ENCODE peak calls at places on chromosomes 3 and 15, in nine cellular contexts. A, V, Z, M, C, F, T, K and Y are unnamed samples.

GRCh38 chr15:91224750-91225380 is 124.8 kb downstream of the SV2B start:
- DNase-seq in V (peak), F (peak), T (no peak), Z (no peak), A (no peak), C (peak), M (peak), K (peak), Y (no peak)

GRCh38 chr3:197542741-197543454 is 12.9 kb downstream of the BDH1 start:
- DNase-seq in Z (no peak), F (no peak), V (no peak), K (no peak), C (no peak), A (peak), T (no peak), M (no peak), Y (no peak)

GRCh38 chr3:151320131-151320530 is 3.5 kb upstream of the GPR87 start:
- DNase-seq in M (no peak), C (peak), A (no peak), Z (no peak), K (no peak), V (no peak), T (no peak), F (no peak), Y (no peak)

GRCh38 chr3:28836199-28836598 is 444.7 kb upstream of the RBMS3 start:
- DNase-seq in F (no peak), C (no peak), Z (peak), T (no peak), V (no peak), M (no peak), K (no peak), A (no peak), Y (peak)

GRCh38 chr15:29143909-29144308 is 125.7 kb downstream of the NSMCE3 start:
- DNase-seq in K (peak), F (no peak), T (no peak), M (no peak), Z (peak), V (no peak), C (peak), A (no peak), Y (peak)

GRCh38 chr15:67068724-67069400 is 3.5 kb downstream of the SMAD3 start:
- DNase-seq in F (no peak), V (no peak), M (no peak), A (no peak), Z (no peak), C (peak), T (no peak), K (peak), Y (no peak)

GRCh38 chr3:158672293-158673176 is at the start of gene LXN:
- DNase-seq in V (peak), C (peak), T (peak), F (peak), Z (peak), M (peak), K (peak), A (peak), Y (peak)

GRCh38 chr15:50077655-50078054 is 41.4 kb downstream of the ATP8B4 start:
- DNase-seq in C (no peak), V (no peak), Z (no peak), F (no peak), A (no peak), M (no peak), K (no peak), T (no peak), Y (no peak)

GRCh38 chr3:175149675-175150074 is 290.5 kb downstream of the NAALADL2 start:
- DNase-seq in C (no peak), K (no peak), Z (no peak), M (peak), F (peak), V (peak), T (peak), A (no peak), Y (peak)

GRCh38 chr3:90241481-90241880 is 1134.1 kb downstream of the EPHA3 start:
- DNase-seq in C (no peak), F (no peak), V (no peak), M (no peak), Z (peak), T (no peak), A (no peak), K (no peak), Y (no peak)

GRCh38 chr15:77013786-77014136 is 18.8 kb downstream of the PSTPIP1 start:
- DNase-seq in A (no peak), V (no peak), F (no peak), K (no peak), Z (no peak), M (peak), C (no peak), T (no peak), Y (no peak)

GRCh38 chr15:79373068-79373467 is 59.1 kb upstream of the MINAR1 start:
- DNase-seq in T (no peak), M (no peak), A (no peak), F (no peak), Z (no peak), C (no peak), V (no peak), K (peak), Y (no peak)

GRCh38 chr3:8563597-8563996 is 62.0 kb downstream of the LMCD1 start:
- DNase-seq in V (no peak), Z (no peak), C (no peak), A (no peak), K (no peak), M (no peak), F (no peak), T (no peak), Y (no peak)

GRCh38 chr15:59933607-59934006 is 70.5 kb upstream of the FOXB1 start:
- DNase-seq in K (no peak), Z (no peak), C (no peak), T (no peak), M (peak), V (no peak), A (no peak), F (no peak), Y (no peak)

GRCh38 chr15:42071717-42072116 is 22.6 kb downstream of the PLA2G4D start:
- DNase-seq in V (no peak), K (no peak), M (no peak), T (no peak), C (no peak), F (no peak), A (no peak), Z (no peak), Y (no peak)

GRCh38 chr3:117885046-117885445 is 1149.6 kb downstream of the IGSF11 start:
- DNase-seq in A (no peak), K (peak), F (no peak), C (peak), M (no peak), Z (no peak), V (no peak), T (no peak), Y (no peak)

GRCh38 chr15:70907784-70908471 is 15.3 kb downstream of the LRRC49 start:
- DNase-seq in T (no peak), V (no peak), F (no peak), M (no peak), C (no peak), Z (no peak), K (no peak), A (no peak), Y (no peak)

GRCh38 chr15:56600380-56600779 is 132.9 kb downstream of the ZNF280D start:
- DNase-seq in F (no peak), M (no peak), A (no peak), K (no peak), C (no peak), V (no peak), Z (no peak), T (no peak), Y (no peak)

GRCh38 chr3:124592658-124593441 is 137.4 kb upstream of the UMPS start:
- DNase-seq in T (peak), M (peak), K (no peak), Z (no peak), A (no peak), C (no peak), V (peak), F (no peak), Y (peak)

GRCh38 chr3:127851899-127852298 is 29.6 kb upstream of the MGLL start:
- DNase-seq in C (no peak), F (no peak), Z (no peak), A (no peak), V (no peak), T (no peak), M (no peak), K (no peak), Y (no peak)

GRCh38 chr3:15051531-15051930 is 13.6 kb downstream of the MRPS25 start:
- DNase-seq in C (peak), M (peak), T (no peak), K (peak), Z (peak), V (peak), F (peak), A (no peak), Y (no peak)

GRCh38 chr3:128484404-128485282 is 8.4 kb downstream of the GATA2 start:
- DNase-seq in V (no peak), C (no peak), M (no peak), Z (no peak), A (no peak), T (no peak), F (peak), K (no peak), Y (no peak)

GRCh38 chr15:47607750-47608149 is 109.6 kb upstream of the SEMA6D start:
- DNase-seq in K (peak), Z (no peak), V (peak), F (peak), T (no peak), M (no peak), A (no peak), C (peak), Y (no peak)

GRCh38 chr3:153144779-153145178 is 17.2 kb upstream of the RAP2B start:
- DNase-seq in K (peak), Z (peak), A (no peak), C (peak), M (peak), T (no peak), V (no peak), F (no peak), Y (peak)

GRCh38 chr3:195906865-195907729 is 1.3 kb downstream of the TNK2 start:
- DNase-seq in V (peak), A (peak), T (peak), Z (no peak), M (no peak), C (no peak), K (no peak), F (peak), Y (no peak)

GRCh38 chr3:157920804-157921203 is 185.4 kb downstream of the SHOX2 start:
- DNase-seq in A (no peak), V (no peak), C (no peak), K (no peak), Z (no peak), F (no peak), M (no peak), T (no peak), Y (no peak)

GRCh38 chr15:101277943-101278564 is 769 bp upstream of the SELENOS start:
- DNase-seq in Z (no peak), F (no peak), C (no peak), A (no peak), K (no peak), V (peak), T (no peak), M (no peak), Y (no peak)

GRCh38 chr3:194955979-194956696 is 270.5 kb downstream of the FAM43A start:
- DNase-seq in V (no peak), T (no peak), A (peak), C (no peak), F (no peak), M (no peak), K (no peak), Z (no peak), Y (no peak)

GRCh38 chr3:124424396-124424795 is 305.9 kb upstream of the UMPS start:
- DNase-seq in K (no peak), Z (no peak), V (no peak), M (no peak), T (no peak), C (no peak), A (no peak), F (no peak), Y (no peak)

GRCh38 chr15:31399544-31400171 is 73.0 kb downstream of the KLF13 start:
- DNase-seq in A (peak), C (no peak), V (peak), M (no peak), T (no peak), F (no peak), K (peak), Z (no peak), Y (no peak)

GRCh38 chr3:196323016-196323415 is 5.0 kb upstream of the DYNLT2B start:
- DNase-seq in K (no peak), T (no peak), V (no peak), A (no peak), M (no peak), C (no peak), Z (no peak), F (no peak), Y (no peak)

GRCh38 chr3:126939347-126939735 is 43.6 kb upstream of the PLXNA1 start:
- DNase-seq in A (no peak), K (peak), V (no peak), T (no peak), M (no peak), C (no peak), F (peak), Z (no peak), Y (no peak)

GRCh38 chr3:14230729-14231128 is 52.1 kb downstream of the LSM3 start:
- DNase-seq in C (no peak), F (no peak), K (no peak), V (peak), Z (no peak), A (no peak), M (no peak), T (no peak), Y (no peak)

GRCh38 chr3:173617490-173617889 is 219.9 kb downstream of the NLGN1 start:
- DNase-seq in Z (no peak), F (peak), K (no peak), A (peak), V (no peak), T (no peak), M (no peak), C (no peak), Y (no peak)

GRCh38 chr3:59256233-59256632 is 206.4 kb upstream of the CFAP20DC start:
- DNase-seq in M (no peak), C (no peak), Z (no peak), K (no peak), V (no peak), T (no peak), F (no peak), A (no peak), Y (no peak)

GRCh38 chr15:92693922-92694331 is 38.4 kb upstream of the FAM174B start:
- DNase-seq in F (peak), T (no peak), K (no peak), M (no peak), Z (no peak), C (peak), V (no peak), A (no peak), Y (no peak)

GRCh38 chr15:99368743-99369142 is 117.5 kb downstream of the LRRC28 start:
- DNase-seq in C (no peak), M (no peak), Z (no peak), F (no peak), T (no peak), V (no peak), K (no peak), A (no peak), Y (no peak)

GRCh38 chr15:99369250-99369649 is 118.0 kb downstream of the LRRC28 start:
- DNase-seq in T (no peak), C (no peak), Z (no peak), M (no peak), V (no peak), F (no peak), A (no peak), K (no peak), Y (no peak)

GRCh38 chr15:99366013-99366412 is 114.7 kb downstream of the LRRC28 start:
- DNase-seq in T (no peak), M (no peak), K (no peak), C (no peak), V (no peak), Z (no peak), A (no peak), F (no peak), Y (no peak)

GRCh38 chr15:99361541-99362185 is 110.4 kb downstream of the LRRC28 start:
- DNase-seq in M (peak), K (peak), C (peak), F (no peak), T (no peak), Z (peak), V (no peak), A (no peak), Y (no peak)

GRCh38 chr15:99365232-99365631 is 114.0 kb downstream of the LRRC28 start:
- DNase-seq in V (no peak), T (no peak), K (no peak), M (no peak), Z (no peak), F (no peak), A (no peak), C (no peak), Y (no peak)
- TF ChIP-seq CTCF in V (no peak), T (no peak), K (no peak), M (no peak), Z (no peak), F (no peak), A (no peak), C (no peak), Y (no peak)

GRCh38 chr3:64176461-64176996 is 48.7 kb downstream of the PRICKLE2 start:
- DNase-seq in C (no peak), Z (peak), V (no peak), M (peak), F (no peak), T (no peak), K (peak), A (no peak), Y (peak)

GRCh38 chr3:64174328-64174727 is 50.9 kb downstream of the PRICKLE2 start:
- DNase-seq in F (no peak), M (no peak), K (no peak), T (no peak), V (no peak), A (no peak), Z (no peak), C (no peak), Y (peak)

GRCh38 chr3:64179860-64180259 is 45.4 kb downstream of the PRICKLE2 start:
- DNase-seq in K (no peak), A (no peak), T (no peak), M (no peak), V (no peak), C (no peak), F (no peak), Z (peak), Y (no peak)

GRCh38 chr3:64178419-64178818 is 46.8 kb downstream of the PRICKLE2 start:
- DNase-seq in A (no peak), Z (no peak), F (no peak), V (no peak), T (no peak), K (no peak), M (no peak), C (no peak), Y (no peak)

DNA sequence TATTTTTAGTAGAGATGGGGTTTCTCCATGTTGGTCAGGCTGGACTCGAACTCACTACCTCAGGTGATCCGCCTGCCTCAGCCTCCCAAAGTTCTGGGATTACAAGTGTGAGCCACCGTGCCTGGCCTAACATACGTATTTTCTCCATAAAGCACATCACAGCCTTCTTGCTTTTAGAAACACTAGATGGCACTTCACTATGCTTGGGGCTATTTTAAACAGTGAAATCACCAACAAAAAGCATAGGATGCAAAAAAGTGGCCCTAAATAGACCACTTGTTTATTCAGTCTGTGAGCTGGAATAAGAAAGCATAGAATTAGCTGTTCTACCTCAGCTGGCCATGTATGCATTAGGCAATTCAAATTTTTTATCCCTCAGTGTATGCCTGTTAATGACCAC is 46.0 kb downstream of the PRICKLE2 start:
- DNase-seq in F (no peak), A (no peak), V (no peak), C (no peak), K (no peak), M (no peak), Z (peak), T (no peak), Y (no peak)
- TF ChIP-seq CTCF in F (no peak), A (no peak), V (no peak), C (peak), K (no peak), M (no peak), Z (peak), T (no peak), Y (peak)

GRCh38 chr3:81638480-81638879 is 123.0 kb downstream of the GBE1 start:
- DNase-seq in K (no peak), F (no peak), A (no peak), Z (no peak), C (no peak), M (no peak), V (no peak), T (no peak), Y (no peak)

GRCh38 chr3:81645248-81645647 is 116.2 kb downstream of the GBE1 start:
- DNase-seq in Z (no peak), T (no peak), V (no peak), K (no peak), A (no peak), F (no peak), M (no peak), C (no peak), Y (no peak)

GRCh38 chr3:81643721-81644120 is 117.7 kb downstream of the GBE1 start:
- DNase-seq in V (no peak), Z (peak), C (peak), M (peak), T (no peak), A (no peak), F (peak), K (peak), Y (peak)
- TF ChIP-seq CTCF in V (no peak), Z (peak), C (peak), M (no peak), T (no peak), A (no peak), F (peak), K (peak), Y (peak)

GRCh38 chr3:38164136-38164965 is 986 bp upstream of the OXSR1 start:
- DNase-seq in Z (no peak), K (no peak), C (no peak), V (peak), M (no peak), T (peak), A (no peak), F (no peak), Y (no peak)
- TF ChIP-seq CTCF in Z (no peak), K (no peak), C (no peak), V (no peak), M (no peak), T (no peak), A (no peak), F (no peak), Y (no peak)

GRCh38 chr3:180631317-180631716 is 29.4 kb downstream of the TTC14 start:
- DNase-seq in T (no peak), A (no peak), Z (no peak), F (no peak), C (no peak), K (no peak), V (no peak), M (no peak), Y (no peak)
- TF ChIP-seq CTCF in T (no peak), A (no peak), Z (peak), F (peak), C (no peak), K (peak), V (no peak), M (no peak), Y (peak)

DNA sequence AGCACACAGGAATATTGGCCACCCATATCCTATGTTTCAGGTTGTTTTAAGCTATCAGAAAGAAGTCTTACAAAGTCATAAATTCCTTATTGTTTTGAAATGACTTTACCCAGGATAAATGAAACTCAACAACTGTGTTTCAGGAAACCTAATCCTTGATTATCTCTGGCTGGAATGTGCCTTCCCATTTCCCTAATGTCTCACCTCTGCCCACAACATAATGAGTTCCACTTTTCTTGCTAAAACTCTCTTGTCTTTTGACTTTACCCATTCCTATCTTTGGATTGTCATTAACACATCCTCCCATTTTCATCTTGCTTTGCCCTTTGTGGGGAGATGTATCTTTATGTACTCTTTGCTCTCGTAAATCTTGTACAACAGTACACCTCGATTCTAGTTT is 200.0 kb upstream of the DNAJC19 start:
- DNase-seq in A (no peak), F (no peak), V (no peak), Z (no peak), M (no peak), K (no peak), T (no peak), C (no peak), Y (no peak)
- TF ChIP-seq CTCF in A (no peak), F (no peak), V (no peak), Z (no peak), M (no peak), K (no peak), T (no peak), C (no peak), Y (no peak)

GRCh38 chr3:107690522-107691138 is 167.9 kb downstream of the BBX start:
- DNase-seq in A (no peak), K (peak), M (peak), T (no peak), Z (peak), V (no peak), C (peak), F (no peak), Y (peak)
- TF ChIP-seq CTCF in A (peak), K (peak), M (peak), T (peak), Z (peak), V (peak), C (peak), F (peak), Y (peak)